ENCODE peak calls at places on chromosomes 2 and 18, in five cellular contexts. E is cardiac muscle cell, H is SJSA1, W is small intestine, G is adrenal gland. T is an unnamed sample.

GRCh38 chr18:46155652-46156051 is 51.5 kb downstream of the HAUS1 start:
- DNase-seq in W (peak; percentile 45), G (no peak), E (no peak), H (peak; percentile 73), T (no peak)

GRCh38 chr18:21051615-21052014 is 60.0 kb downstream of the ROCK1 start:
- DNase-seq in E (no peak), W (no peak), H (no peak), G (no peak), T (no peak)

GRCh38 chr2:167052825-167053224 is 164.5 kb downstream of the XIRP2 start:
- DNase-seq in E (no peak), H (no peak), W (no peak), G (no peak), T (no peak)

GRCh38 chr18:57802166-57802868 is 798 bp downstream of the ATP8B1 start:
- DNase-seq in H (no peak), G (no peak), E (no peak), W (no peak), T (peak; percentile 59)

GRCh38 chr2:17455343-17455742 is 62.9 kb downstream of the RAD51AP2 start:
- DNase-seq in H (no peak), G (no peak), E (no peak), W (no peak), T (no peak)

GRCh38 chr2:69978157-69978904 is 16.9 kb upstream of the ASPRV1 start:
- DNase-seq in W (no peak), H (no peak), E (no peak), G (no peak), T (no peak)

GRCh38 chr2:135504811-135505210 is 26.2 kb downstream of the ZRANB3 start:
- DNase-seq in H (no peak), G (no peak), W (no peak), E (no peak), T (no peak)

GRCh38 chr2:85668009-85668856 is at the start of gene SFTPB:
- DNase-seq in W (no peak), G (no peak), H (no peak), E (no peak), T (no peak)

GRCh38 chr18:44803019-44803650 is 122.4 kb downstream of the SETBP1 start:
- DNase-seq in H (no peak), W (peak; percentile 62), G (no peak), E (peak; percentile 83), T (peak; percentile 47)

GRCh38 chr2:236021497-236022057 is 146.6 kb downstream of the GBX2 start:
- DNase-seq in E (no peak), H (no peak), W (no peak), G (no peak), T (no peak)

GRCh38 chr2:7031424-7032245 is 114.4 kb downstream of the RNF144A start:
- DNase-seq in W (peak; percentile 99), H (no peak), G (peak; percentile 58), E (no peak), T (peak; percentile 58)

GRCh38 chr2:233627331-233628025 is 8.8 kb upstream of the UGT1A10 start:
- DNase-seq in G (no peak), H (no peak), E (no peak), W (no peak), T (no peak)

GRCh38 chr2:158755310-158755709 is 39.8 kb upstream of the DAPL1 start:
- DNase-seq in W (no peak), H (no peak), E (no peak), G (no peak), T (no peak)

GRCh38 chr2:64478502-64479230 is 24.7 kb downstream of the LGALSL start:
- DNase-seq in H (no peak), E (no peak), W (no peak), G (no peak), T (no peak)

GRCh38 chr18:75214766-75215515 is 4.3 kb downstream of the TSHZ1 start:
- DNase-seq in H (no peak), E (no peak), W (peak; percentile 96), G (no peak), T (no peak)

GRCh38 chr2:10770956-10771750 is 41.4 kb downstream of the PDIA6 start:
- DNase-seq in W (no peak), H (no peak), G (no peak), E (no peak), T (peak; percentile 63)

GRCh38 chr2:85724731-85725181 is 29.0 kb upstream of the ATOH8 start:
- DNase-seq in H (no peak), E (no peak), G (no peak), W (no peak), T (no peak)

GRCh38 chr18:36546028-36546427 is 248.5 kb downstream of the FHOD3 start:
- DNase-seq in W (no peak), E (no peak), H (no peak), G (no peak), T (no peak)

GRCh38 chr2:183542593-183542992 is 418.4 kb downstream of the NUP35 start:
- DNase-seq in W (peak; percentile 70), G (no peak), E (no peak), H (no peak), T (no peak)

GRCh38 chr2:112821142-112821541 is 15.4 kb downstream of the IL1B start:
- DNase-seq in G (no peak), H (no peak), W (no peak), E (no peak), T (no peak)

GRCh38 chr18:2687390-2688001 is 32.0 kb downstream of the SMCHD1 start:
- DNase-seq in W (no peak), G (no peak), E (no peak), H (no peak), T (no peak)

GRCh38 chr18:48949606-48950535 is 894 bp downstream of the SMAD7 start:
- DNase-seq in E (no peak), H (peak; percentile 40), W (peak; percentile 69), G (no peak), T (no peak)

GRCh38 chr18:49666045-49666444 is 104.2 kb downstream of the LIPG start:
- DNase-seq in G (no peak), H (no peak), E (no peak), W (no peak), T (no peak)

GRCh38 chr18:62621546-62621945 is 93.8 kb upstream of the PHLPP1 start:
- DNase-seq in G (peak; percentile 33), W (no peak), E (no peak), H (no peak), T (peak; percentile 81)

GRCh38 chr2:1717129-1717528 is 27.2 kb downstream of the PXDN start:
- DNase-seq in E (no peak), W (no peak), G (no peak), H (peak; percentile 81), T (peak; percentile 73)

GRCh38 chr2:28382755-28383154 is 9.9 kb upstream of the FOSL2 start:
- DNase-seq in H (no peak), E (peak; percentile 29), W (peak; percentile 87), G (no peak), T (no peak)

GRCh38 chr2:148812306-148812705 is 62.7 kb upstream of the KIF5C start:
- DNase-seq in E (no peak), H (no peak), W (no peak), G (peak; percentile 95), T (peak; percentile 83)

GRCh38 chr18:61972389-61973264 is 79.8 kb upstream of the RNF152 start:
- DNase-seq in G (no peak), H (no peak), E (no peak), W (peak; percentile 18), T (no peak)

DNA sequence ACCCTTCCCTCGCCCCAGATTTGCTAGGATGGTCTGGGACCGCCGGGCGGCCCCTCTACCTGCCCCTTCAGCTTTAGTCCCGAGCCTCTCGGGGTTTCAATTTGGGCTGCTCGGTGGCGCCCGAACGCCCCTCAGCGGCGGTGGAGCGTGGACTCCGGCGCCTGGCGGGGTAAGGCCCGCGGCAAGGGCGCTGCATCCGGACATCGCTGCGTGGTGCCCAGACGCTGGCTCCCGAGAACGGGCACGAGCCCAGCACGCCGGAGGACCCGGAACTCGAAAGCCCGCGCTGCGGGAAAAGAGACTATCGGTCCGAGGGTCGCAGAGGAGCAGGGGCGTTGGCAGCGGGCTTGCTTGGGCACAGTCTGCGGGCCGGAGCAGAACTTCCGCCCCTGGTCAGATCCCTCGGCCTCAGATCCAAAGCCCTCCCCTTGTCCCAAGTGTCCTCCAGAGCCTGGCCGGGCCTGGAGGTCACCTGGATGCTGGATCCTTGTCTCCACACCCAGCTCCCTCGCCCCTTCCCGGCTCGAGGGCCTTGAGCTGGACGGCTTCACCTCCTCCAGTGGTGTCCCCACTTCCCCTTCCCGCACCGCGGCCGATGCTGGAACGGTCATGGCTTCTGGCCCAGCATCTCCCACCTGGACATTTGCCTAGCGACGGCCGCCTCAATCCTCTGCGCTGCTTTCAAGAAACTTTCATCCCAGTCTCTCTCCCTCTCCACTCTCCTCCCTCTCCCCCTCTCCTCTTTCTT is 2.9 kb upstream of the OTX1 start:
- DNase-seq in E (no peak), W (no peak), H (no peak), G (no peak), T (peak; percentile 53)
- H3K4me1 ChIP-seq in E (no peaks in the 10 kb centered on the region), W (peaks cover 4% of the 10 kb centered on the region), H (no peaks in the 10 kb centered on the region), G (peaks cover 28% of the 10 kb centered on the region), T (peaks cover 3% of the 10 kb centered on the region)

GRCh38 chr2:240456607-240457222 is 21.3 kb downstream of the GPC1 start:
- DNase-seq in E (no peak), W (no peak), G (no peak), H (no peak), T (peak; percentile 52)

GRCh38 chr2:240455719-240456606 is 20.5 kb downstream of the GPC1 start:
- DNase-seq in W (no peak), G (no peak), H (no peak), E (peak; percentile 56), T (peak; percentile 60)

GRCh38 chr2:240458900-240459391 is 23.5 kb downstream of the GPC1 start:
- DNase-seq in E (no peak), G (peak; percentile 12), H (no peak), W (no peak), T (peak; percentile 10)

GRCh38 chr2:240458044-240458899 is 22.8 kb downstream of the GPC1 start:
- DNase-seq in W (no peak), G (no peak), E (no peak), H (no peak), T (peak; percentile 43)

DNA sequence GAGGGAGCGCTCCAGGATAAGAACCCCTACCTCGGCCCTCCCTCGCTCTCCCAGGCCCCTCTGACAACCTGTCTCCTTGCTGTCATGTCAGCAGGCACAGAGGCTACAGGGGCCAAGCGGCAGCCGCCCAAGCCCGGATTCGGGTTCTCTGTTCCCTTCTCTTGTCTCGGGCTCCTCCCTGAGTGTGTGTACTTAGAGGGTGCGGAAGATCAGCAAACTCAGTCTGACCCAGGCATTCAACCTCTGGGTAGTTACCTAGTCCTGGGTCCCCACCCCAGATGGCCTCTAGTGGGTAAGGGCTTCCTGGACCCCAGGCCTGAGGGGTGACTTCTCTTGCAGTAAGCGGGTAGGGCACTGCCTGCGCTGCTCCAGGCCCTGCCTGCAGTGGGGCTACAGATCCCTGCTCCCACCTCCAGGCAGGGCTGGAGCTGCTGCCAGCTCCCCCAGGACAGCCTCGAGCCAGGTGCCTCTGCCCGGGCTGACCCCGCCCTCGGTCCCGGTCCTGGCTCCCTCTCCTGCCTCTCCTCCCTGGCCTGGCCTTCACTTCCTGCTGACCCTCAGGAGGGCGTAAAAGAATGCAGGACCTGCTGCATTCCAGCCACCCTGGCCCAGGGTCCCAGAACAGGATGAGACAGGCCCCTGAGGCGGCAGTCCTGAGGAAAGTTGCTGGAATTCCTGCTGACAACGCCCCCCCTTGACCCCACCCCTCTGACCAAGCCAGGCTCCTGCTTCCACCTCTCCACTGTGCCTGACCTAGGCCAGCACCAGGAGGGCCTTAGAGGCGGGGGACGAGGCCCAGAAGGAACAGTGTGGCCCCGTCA is 22.0 kb downstream of the GPC1 start:
- DNase-seq in E (no peak), W (no peak), G (no peak), H (no peak), T (peak; percentile 47)
- H3K27me3 ChIP-seq in E (peaks cover 27% of the 10 kb centered on the region), W (no peaks in the 10 kb centered on the region), G (no peaks in the 10 kb centered on the region), H (no peaks in the 10 kb centered on the region), T (no peaks in the 10 kb centered on the region)

GRCh38 chr2:203818656-203819055 is 48.9 kb upstream of the CTLA4 start:
- DNase-seq in G (no peak), W (no peak), E (no peak), H (peak; percentile 1), T (no peak)
- H3K4me1 ChIP-seq in G (peaks cover 9% of the 10 kb centered on the region), W (no peaks in the 10 kb centered on the region), E (peaks cover 3% of the 10 kb centered on the region), H (peaks cover 6% of the 10 kb centered on the region), T (no peaks in the 10 kb centered on the region)

GRCh38 chr2:120701096-120701860 is 34.4 kb upstream of the GLI2 start:
- DNase-seq in H (no peak), W (no peak), E (no peak), G (no peak), T (no peak)
- H3K27me3 ChIP-seq in H (no peaks in the 10 kb centered on the region), W (no peaks in the 10 kb centered on the region), E (no peaks in the 10 kb centered on the region), G (no peaks in the 10 kb centered on the region), T (no peaks in the 10 kb centered on the region)

T was measured in right cardiac atrium.